ENCODE peak calls at places on chromosomes 16 and 17, in five cellular contexts. E is H1, H is HepG2, O is GM12878, P is K562. F is an unnamed sample.

GRCh38 chr17:77325826-77326581 is 185.2 kb downstream of the SEC14L1 start:
- DNase-seq in E (no peak), P (no peak), O (no peak), H (no peak), F (no peak)

GRCh38 chr17:33667052-33667509 is 374.0 kb upstream of the ASIC2 start:
- DNase-seq in O (peak), P (peak), H (no peak), E (no peak), F (no peak)

GRCh38 chr16:20889625-20890275 is 10.4 kb downstream of the DCUN1D3 start:
- DNase-seq in E (no peak), O (no peak), H (no peak), P (no peak), F (no peak)

GRCh38 chr17:58786586-58787295 is 31.1 kb downstream of the PPM1E start:
- DNase-seq in E (no peak), O (no peak), P (peak), H (no peak), F (peak)

GRCh38 chr17:28467456-28468025 is 5.9 kb upstream of the SLC13A2 start:
- DNase-seq in H (no peak), P (no peak), E (no peak), O (no peak), F (no peak)

GRCh38 chr17:75991396-75991795 is 9.3 kb upstream of the CDK3 start:
- DNase-seq in E (no peak), O (no peak), P (no peak), H (no peak), F (no peak)

GRCh38 chr16:46927273-46927672 is 43.1 kb downstream of the GPT2 start:
- DNase-seq in O (no peak), E (no peak), P (no peak), H (no peak), F (no peak)

GRCh38 chr17:51643702-51644490 is 383.6 kb downstream of the UTP18 start:
- DNase-seq in H (no peak), O (no peak), P (no peak), E (no peak), F (no peak)

GRCh38 chr17:80731255-80731840 is 186.7 kb downstream of the RPTOR start:
- DNase-seq in O (no peak), E (no peak), P (no peak), H (no peak), F (no peak)

GRCh38 chr16:4679854-4680636 is 13.3 kb upstream of the NUDT16L1 start:
- DNase-seq in H (no peak), P (no peak), O (no peak), E (no peak), F (no peak)

GRCh38 chr16:54402873-54403272 is 116.3 kb upstream of the IRX3 start:
- DNase-seq in P (no peak), O (no peak), H (no peak), E (no peak), F (no peak)

GRCh38 chr16:89502319-89502843 is 5.8 kb upstream of the SPG7 start:
- DNase-seq in O (no peak), P (no peak), E (no peak), H (peak), F (peak)

DNA sequence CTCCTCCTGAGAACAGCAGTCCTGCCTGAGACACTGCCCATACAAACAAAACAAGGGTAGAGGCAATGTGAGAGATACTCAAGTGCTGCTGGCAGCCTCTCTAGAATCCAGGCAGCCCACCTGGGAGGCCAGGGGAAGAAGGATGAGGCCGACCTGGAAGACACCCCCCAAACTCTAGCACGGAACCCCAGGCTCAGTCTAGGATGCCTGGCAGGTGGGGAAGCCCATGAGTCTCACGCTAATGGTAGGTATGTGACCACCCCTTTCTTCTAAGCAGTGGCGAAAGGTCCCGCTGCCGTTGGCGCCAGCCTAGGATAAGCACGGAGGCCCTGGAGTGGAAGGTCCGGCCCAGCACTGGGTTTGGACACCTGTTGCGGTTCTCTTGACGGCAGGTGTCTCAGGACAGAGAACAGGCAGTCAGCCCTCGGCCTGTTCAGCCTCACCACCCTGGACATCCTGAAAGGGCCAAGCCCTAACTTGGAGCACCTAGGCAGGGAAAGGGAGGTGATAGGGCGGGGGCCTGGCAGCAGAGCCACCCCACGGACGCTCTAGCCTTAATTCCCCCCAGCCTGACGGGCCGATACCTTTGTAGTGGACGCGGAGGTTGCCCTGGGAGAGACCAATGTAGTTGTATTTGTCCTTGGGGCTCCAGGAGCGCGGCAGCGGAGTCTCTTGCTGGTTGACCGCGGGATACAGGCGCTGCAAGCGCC is 487 bp downstream of the RANBP10 start:
- DNase-seq in H (no peak), E (no peak), O (no peak), P (no peak), F (no peak)
- TF ChIP-seq SRF in H (no peak), E (no peak), O (no peak), P (no peak), F (no peak)

GRCh38 chr17:57086069-57086930 is 1.3 kb downstream of the AKAP1 start:
- DNase-seq in O (no peak), P (peak), H (peak), E (peak), F (no peak)
- TF ChIP-seq POLR2A in O (no peak), P (no peak), H (no peak), E (no peak), F (no peak)

GRCh38 chr17:36816889-36817288 is 120.4 kb upstream of the LHX1 start:
- DNase-seq in H (no peak), O (no peak), E (no peak), P (no peak), F (no peak)

GRCh38 chr17:36814958-36815357 is 122.3 kb upstream of the LHX1 start:
- DNase-seq in P (no peak), E (no peak), H (no peak), O (no peak), F (no peak)

GRCh38 chr17:36818134-36818825 is 119.0 kb upstream of the LHX1 start:
- DNase-seq in O (no peak), P (no peak), E (no peak), H (no peak), F (no peak)

GRCh38 chr17:36816214-36816613 is 121.1 kb upstream of the LHX1 start:
- DNase-seq in O (no peak), E (no peak), H (no peak), P (no peak), F (no peak)

GRCh38 chr17:36817483-36818048 is 119.7 kb upstream of the LHX1 start:
- DNase-seq in P (no peak), H (no peak), O (no peak), E (no peak), F (no peak)
- H3K4me2 ChIP-seq in P (no peak), H (no peak), O (peak), E (no peak), F (no peak)

GRCh38 chr16:86494565-86495356 is 15.6 kb upstream of the FOXF1 start:
- DNase-seq in H (no peak), P (no peak), E (peak), O (no peak), F (no peak)

GRCh38 chr16:86494039-86494564 is 16.2 kb upstream of the FOXF1 start:
- DNase-seq in O (no peak), H (no peak), P (no peak), E (no peak), F (no peak)

GRCh38 chr16:86495756-86496261 is 14.5 kb upstream of the FOXF1 start:
- DNase-seq in P (no peak), E (peak), H (no peak), O (no peak), F (no peak)

GRCh38 chr16:86496262-86496928 is 13.9 kb upstream of the FOXF1 start:
- DNase-seq in P (no peak), H (no peak), E (no peak), O (no peak), F (no peak)

DNA sequence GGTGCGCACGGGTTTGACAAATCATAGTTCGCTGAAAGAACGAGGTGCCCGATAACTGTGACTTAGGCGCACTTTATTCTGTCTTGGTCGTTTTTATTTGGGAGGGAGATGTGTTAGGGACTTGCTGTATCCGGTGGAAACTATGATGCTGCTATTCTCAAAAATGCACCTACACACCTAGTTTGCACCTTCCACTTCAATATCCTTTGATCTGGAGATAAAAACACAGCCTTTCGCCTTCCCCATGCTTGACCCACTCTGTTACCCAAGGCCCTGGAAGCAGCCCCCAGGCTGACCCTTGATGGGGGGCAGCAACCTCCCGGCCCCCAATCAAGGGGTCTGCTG is 15.0 kb upstream of the FOXF1 start:
- DNase-seq in P (no peak), O (no peak), H (no peak), E (no peak), F (no peak)
- TF ChIP-seq SRF in P (no peak), O (no peak), H (no peak), E (no peak), F (no peak)

GRCh38 chr17:48589060-48589830 is 796 bp downstream of the HOXB3 start:
- DNase-seq in P (no peak), H (no peak), O (no peak), E (no peak), F (no peak)

GRCh38 chr17:48591435-48592077 is 1.5 kb upstream of the HOXB3 start:
- DNase-seq in H (no peak), O (no peak), E (no peak), P (no peak), F (no peak)

GRCh38 chr17:48590603-48591161 is 641 bp upstream of the HOXB3 start:
- DNase-seq in P (no peak), O (no peak), E (no peak), H (no peak), F (no peak)

GRCh38 chr17:48588519-48588918 is 1.5 kb downstream of the HOXB3 start:
- DNase-seq in O (no peak), H (no peak), E (no peak), P (no peak), F (no peak)

GRCh38 chr17:48589831-48590602 is at the start of gene HOXB3:
- DNase-seq in O (no peak), H (no peak), E (no peak), P (no peak), F (no peak)
- TF ChIP-seq POLR2A in O (no peak), H (no peak), E (no peak), P (no peak), F (no peak)

GRCh38 chr17:70071620-70072019 is 3.4 kb upstream of the KCNJ16 start:
- DNase-seq in H (no peak), O (no peak), P (no peak), E (no peak), F (no peak)
- H3K4me2 ChIP-seq in H (no peak), O (no peak), P (no peak), E (no peak), F (no peak)

GRCh38 chr17:2369039-2369438 is 31.7 kb downstream of the SGSM2 start:
- DNase-seq in E (no peak), O (no peak), P (no peak), H (no peak), F (no peak)
- TF ChIP-seq SRF in E (no peak), O (no peak), P (no peak), H (no peak), F (no peak)

GRCh38 chr16:22661161-22661647 is 150.5 kb downstream of the NPIPB5 start:
- DNase-seq in H (no peak), P (no peak), O (no peak), E (no peak), F (no peak)

GRCh38 chr16:22660441-22661160 is 149.9 kb downstream of the NPIPB5 start:
- DNase-seq in E (no peak), P (no peak), H (no peak), O (no peak), F (no peak)

GRCh38 chr16:22663389-22664064 is 150.4 kb upstream of the HS3ST2 start:
- DNase-seq in P (no peak), E (no peak), O (no peak), H (no peak), F (no peak)

GRCh38 chr16:22664132-22664531 is 149.8 kb upstream of the HS3ST2 start:
- DNase-seq in O (no peak), H (no peak), P (no peak), E (no peak), F (no peak)

GRCh38 chr16:22659933-22660332 is 149.2 kb downstream of the NPIPB5 start:
- DNase-seq in P (no peak), O (no peak), H (no peak), E (no peak), F (no peak)
- TF ChIP-seq POLR2A in P (no peak), O (no peak), H (no peak), E (no peak), F (no peak)

GRCh38 chr17:17526369-17526768 is 30.2 kb upstream of the RASD1 start:
- DNase-seq in H (no peak), O (no peak), E (no peak), P (no peak), F (no peak)

GRCh38 chr17:17525331-17525730 is 29.1 kb upstream of the RASD1 start:
- DNase-seq in P (no peak), O (no peak), H (no peak), E (no peak), F (no peak)

GRCh38 chr17:17524091-17524490 is 27.9 kb upstream of the RASD1 start:
- DNase-seq in H (no peak), E (no peak), P (no peak), O (no peak), F (no peak)

GRCh38 chr17:17527534-17527933 is 31.3 kb upstream of the RASD1 start:
- DNase-seq in O (no peak), E (no peak), P (no peak), H (no peak), F (no peak)

GRCh38 chr17:17525956-17526355 is 29.8 kb upstream of the RASD1 start:
- DNase-seq in P (no peak), O (no peak), E (no peak), H (no peak), F (no peak)
- H3K4me2 ChIP-seq in P (no peak), O (no peak), E (no peak), H (no peak), F (no peak)

DNA sequence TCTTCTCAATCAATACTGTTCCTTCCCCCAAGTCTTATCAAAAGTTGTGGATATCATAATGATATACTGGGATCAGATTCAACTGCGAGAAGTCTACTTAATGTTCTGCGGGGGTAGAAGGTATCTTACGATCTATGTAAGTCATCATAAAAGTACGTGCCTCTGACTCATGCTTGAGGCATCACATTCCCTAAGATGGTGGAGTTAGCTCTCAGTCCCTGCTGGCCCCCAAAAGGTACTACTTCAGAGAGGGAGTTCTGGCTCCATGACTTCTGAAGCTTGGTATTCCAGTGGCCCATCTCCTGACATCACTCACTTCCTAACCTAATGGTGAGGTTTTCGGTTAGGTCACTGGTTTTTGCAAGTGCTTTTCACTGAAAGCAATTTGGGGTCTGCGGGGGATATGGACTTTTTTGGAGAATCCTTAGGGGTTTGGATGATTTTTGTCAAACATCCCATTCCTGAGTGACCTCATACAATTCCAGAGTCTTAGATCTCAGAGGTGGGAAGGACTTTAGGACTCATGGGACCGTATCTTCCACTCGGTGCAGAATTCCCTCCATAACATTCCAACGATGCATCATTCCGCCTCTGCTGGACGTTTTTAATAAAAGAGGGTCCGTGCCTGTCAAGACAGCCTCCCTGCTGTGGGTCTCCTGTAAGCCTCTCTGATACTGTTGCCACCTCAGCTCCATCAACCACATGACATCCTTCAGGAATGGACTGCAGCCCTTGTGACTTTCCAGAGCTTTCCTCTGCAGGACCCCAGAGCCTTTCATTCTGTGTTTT is 74.3 kb downstream of the DYNLRB2 start:
- DNase-seq in H (no peak), E (peak), P (peak), O (no peak), F (peak)
- TF ChIP-seq SRF in H (no peak), E (no peak), P (no peak), O (no peak), F (no peak)